ENCODE peak calls at places on chromosomes 4 and X, in four cellular contexts. One of them, this sample, is unnamed.

GRCh38 chrX:154593201-154593600 is 8.3 kb downstream of the CTAG1A start:
- DNase-seq in H1: no peak
- DNase-seq in neuronal stem cell: no peak
- DNase-seq in mesendoderm: no peak
- DNase-seq in this sample: no peak

GRCh38 chr4:71713611-71714203 is 70.2 kb downstream of the GC start:
- DNase-seq in H1: no peak
- DNase-seq in mesendoderm: peak; percentile 40
- DNase-seq in neuronal stem cell: no peak
- DNase-seq in this sample: peak; percentile 72

GRCh38 chrX:112784692-112785091 is 55.9 kb downstream of the AMOT start:
- DNase-seq in H1: no peak
- DNase-seq in mesendoderm: no peak
- DNase-seq in neuronal stem cell: no peak
- DNase-seq in this sample: no peak

GRCh38 chr4:183450108-183450507 is 5.7 kb downstream of the CDKN2AIP start:
- DNase-seq in mesendoderm: no peak
- DNase-seq in neuronal stem cell: no peak
- DNase-seq in H1: no peak
- DNase-seq in this sample: no peak

GRCh38 chr4:184831153-184831552 is 5.4 kb upstream of the ACSL1 start:
- DNase-seq in mesendoderm: no peak
- DNase-seq in H1: no peak
- DNase-seq in neuronal stem cell: no peak
- DNase-seq in this sample: no peak

GRCh38 chrX:54470054-54470760 is 25.8 kb downstream of the FGD1 start:
- DNase-seq in neuronal stem cell: no peak
- DNase-seq in mesendoderm: no peak
- DNase-seq in H1: no peak
- DNase-seq in this sample: no peak

GRCh38 chr4:119683518-119683917 is 54.9 kb upstream of the PDE5A start:
- DNase-seq in mesendoderm: no peak
- DNase-seq in H1: no peak
- DNase-seq in neuronal stem cell: no peak
- DNase-seq in this sample: no peak

GRCh38 chr4:21697583-21697982 is 251.0 kb downstream of the KCNIP4 start:
- DNase-seq in mesendoderm: peak; percentile 93
- DNase-seq in H1: peak; percentile 50
- DNase-seq in neuronal stem cell: peak; percentile 6
- DNase-seq in this sample: peak; percentile 22

GRCh38 chr4:101328063-101328602 is 19.2 kb downstream of the PPP3CA start:
- DNase-seq in H1: no peak
- DNase-seq in neuronal stem cell: no peak
- DNase-seq in mesendoderm: peak; percentile 30
- DNase-seq in this sample: no peak

GRCh38 chrX:103453655-103454054 is 65.6 kb downstream of the RAB40A start:
- DNase-seq in H1: no peak
- DNase-seq in neuronal stem cell: no peak
- DNase-seq in mesendoderm: no peak
- DNase-seq in this sample: no peak

GRCh38 chr4:119314356-119314755 is 7.6 kb downstream of the FABP2 start:
- DNase-seq in mesendoderm: peak; percentile 66
- DNase-seq in H1: no peak
- DNase-seq in neuronal stem cell: no peak
- DNase-seq in this sample: peak; percentile 18

GRCh38 chr4:146132445-146132844 is 43.1 kb upstream of the LSM6 start:
- DNase-seq in H1: no peak
- DNase-seq in mesendoderm: no peak
- DNase-seq in neuronal stem cell: no peak
- DNase-seq in this sample: no peak

GRCh38 chr4:106985830-106986229 is 50.3 kb downstream of the DKK2 start:
- DNase-seq in mesendoderm: no peak
- DNase-seq in H1: no peak
- DNase-seq in neuronal stem cell: no peak
- DNase-seq in this sample: no peak

GRCh38 chr4:147736458-147736857 is 4.6 kb downstream of the ARHGAP10 start:
- DNase-seq in neuronal stem cell: no peak
- DNase-seq in mesendoderm: peak; percentile 92
- DNase-seq in H1: no peak
- DNase-seq in this sample: peak; percentile 81

GRCh38 chr4:155025762-155026457 is 182.5 kb upstream of the NPY2R start:
- DNase-seq in mesendoderm: peak; percentile 91
- DNase-seq in neuronal stem cell: peak; percentile 48
- DNase-seq in H1: peak; percentile 38
- DNase-seq in this sample: peak; percentile 5

GRCh38 chr4:7108660-7109059 is 40.8 kb upstream of the GRPEL1 start:
- DNase-seq in neuronal stem cell: no peak
- DNase-seq in mesendoderm: no peak
- DNase-seq in H1: no peak
- DNase-seq in this sample: no peak

GRCh38 chr4:144360394-144360793 is 219.9 kb upstream of the GYPA start:
- DNase-seq in neuronal stem cell: no peak
- DNase-seq in H1: no peak
- DNase-seq in mesendoderm: no peak
- DNase-seq in this sample: no peak

GRCh38 chr4:182163180-182163579 is 80.0 kb upstream of the TENM3 start:
- DNase-seq in neuronal stem cell: no peak
- DNase-seq in mesendoderm: no peak
- DNase-seq in H1: no peak
- DNase-seq in this sample: no peak

GRCh38 chrX:22922961-22923360 is 76.8 kb upstream of the DDX53 start:
- DNase-seq in mesendoderm: no peak
- DNase-seq in H1: no peak
- DNase-seq in neuronal stem cell: no peak
- DNase-seq in this sample: no peak

GRCh38 chr4:8471211-8471875 is 30.8 kb downstream of the TRMT44 start:
- DNase-seq in mesendoderm: no peak
- DNase-seq in H1: no peak
- DNase-seq in neuronal stem cell: no peak
- DNase-seq in this sample: no peak

GRCh38 chrX:1392376-1393130 is 640 bp upstream of the SLC25A6 start:
- DNase-seq in mesendoderm: peak; percentile 82
- DNase-seq in H1: no peak
- DNase-seq in neuronal stem cell: no peak
- DNase-seq in this sample: peak; percentile 71

GRCh38 chr4:73189274-73189810 is 69.3 kb downstream of the ANKRD17 start:
- DNase-seq in H1: no peak
- DNase-seq in neuronal stem cell: no peak
- DNase-seq in mesendoderm: peak; percentile 17
- DNase-seq in this sample: peak; percentile 85

GRCh38 chrX:55710701-55711100 is 6.8 kb upstream of the RRAGB start:
- DNase-seq in neuronal stem cell: no peak
- DNase-seq in mesendoderm: no peak
- DNase-seq in H1: no peak
- DNase-seq in this sample: peak; percentile 3

GRCh38 chr4:82005153-82005552 is 368.6 kb downstream of the HNRNPD start:
- DNase-seq in H1: no peak
- DNase-seq in neuronal stem cell: no peak
- DNase-seq in mesendoderm: no peak
- DNase-seq in this sample: no peak

GRCh38 chrX:130702867-130703707 is 199.9 kb downstream of the ENOX2 start:
- DNase-seq in H1: no peak
- DNase-seq in neuronal stem cell: no peak
- DNase-seq in mesendoderm: no peak
- DNase-seq in this sample: no peak

GRCh38 chrX:16164748-16165147 is 2.5 kb upstream of the MAGEB17 start:
- DNase-seq in H1: no peak
- DNase-seq in mesendoderm: no peak
- DNase-seq in neuronal stem cell: no peak
- DNase-seq in this sample: no peak

GRCh38 chrX:16171039-16171438 is 3.8 kb downstream of the MAGEB17 start:
- DNase-seq in neuronal stem cell: no peak
- DNase-seq in H1: no peak
- DNase-seq in mesendoderm: no peak
- DNase-seq in this sample: no peak

GRCh38 chrX:16171944-16172343 is 4.7 kb downstream of the MAGEB17 start:
- DNase-seq in neuronal stem cell: no peak
- DNase-seq in H1: no peak
- DNase-seq in mesendoderm: no peak
- DNase-seq in this sample: no peak

GRCh38 chrX:16162391-16162790 is 4.9 kb upstream of the MAGEB17 start:
- DNase-seq in mesendoderm: peak; percentile 40
- DNase-seq in neuronal stem cell: no peak
- DNase-seq in H1: no peak
- DNase-seq in this sample: no peak

DNA sequence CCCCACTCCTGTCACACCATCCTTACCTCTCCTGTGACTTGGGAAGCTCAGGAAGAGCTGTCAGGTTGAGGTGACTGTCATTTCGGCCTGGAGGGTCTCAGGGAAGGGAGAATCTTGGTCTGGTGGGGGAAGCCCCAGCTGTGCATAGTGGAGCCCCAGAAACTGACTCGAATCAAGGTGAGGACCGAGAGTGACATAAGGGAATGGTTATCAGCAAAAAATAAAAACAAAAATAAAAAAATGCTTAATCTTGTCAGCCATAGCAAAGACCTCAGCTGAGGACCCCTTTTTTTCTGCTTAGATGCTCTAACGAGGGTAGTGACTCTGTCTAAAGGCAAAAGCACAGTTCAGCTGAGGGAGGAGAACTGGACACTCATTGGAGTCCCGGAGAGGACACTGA is at the start of gene MAGEB17:
- DNase-seq in H1: no peak
- DNase-seq in neuronal stem cell: no peak
- DNase-seq in mesendoderm: no peak
- DNase-seq in this sample: no peak
- H3K27me3 ChIP-seq in H1: no peaks in the 10 kb centered on the region
- H3K27me3 ChIP-seq in neuronal stem cell: no peaks in the 10 kb centered on the region
- H3K27me3 ChIP-seq in mesendoderm: no peaks in the 10 kb centered on the region
- H3K27me3 ChIP-seq in this sample: no peaks in the 10 kb centered on the region

GRCh38 chrX:153395613-153396319 is 5.4 kb downstream of the PNMA6E start:
- DNase-seq in neuronal stem cell: no peak
- DNase-seq in mesendoderm: no peak
- DNase-seq in H1: no peak
- DNase-seq in this sample: no peak
- H2AK5ac ChIP-seq in neuronal stem cell: no peak overlapping the region
- H2AK5ac ChIP-seq in mesendoderm: no peak overlapping the region
- H2AK5ac ChIP-seq in H1: no peak overlapping the region
- H2AK5ac ChIP-seq in this sample: no peak overlapping the region

DNA sequence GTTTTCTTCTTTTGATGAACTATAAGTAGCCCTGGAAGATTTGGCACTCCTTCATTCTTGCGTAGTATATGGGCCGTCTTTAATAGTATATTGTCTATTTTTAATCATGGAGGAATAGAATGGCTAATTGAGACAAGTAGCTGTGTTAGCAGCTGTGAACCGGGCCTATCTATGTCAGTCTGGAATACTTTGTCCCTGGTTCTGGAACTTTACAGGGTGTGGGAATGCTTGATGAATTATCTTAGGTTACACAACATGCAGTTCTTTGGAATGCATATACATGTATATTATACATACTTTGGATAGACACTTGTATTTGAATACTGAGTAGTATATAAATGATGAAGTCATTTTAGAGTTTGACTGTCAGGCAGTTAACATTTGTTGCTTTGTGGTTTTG is 37.3 kb downstream of the PDLIM5 start:
- DNase-seq in neuronal stem cell: no peak
- DNase-seq in mesendoderm: no peak
- DNase-seq in H1: no peak
- DNase-seq in this sample: peak; percentile 83
- H3K23ac ChIP-seq in neuronal stem cell: no peak overlapping the region
- H3K23ac ChIP-seq in mesendoderm: no peak overlapping the region
- H3K23ac ChIP-seq in H1: no peak overlapping the region
- H3K23ac ChIP-seq in this sample: no peak overlapping the region

DNA sequence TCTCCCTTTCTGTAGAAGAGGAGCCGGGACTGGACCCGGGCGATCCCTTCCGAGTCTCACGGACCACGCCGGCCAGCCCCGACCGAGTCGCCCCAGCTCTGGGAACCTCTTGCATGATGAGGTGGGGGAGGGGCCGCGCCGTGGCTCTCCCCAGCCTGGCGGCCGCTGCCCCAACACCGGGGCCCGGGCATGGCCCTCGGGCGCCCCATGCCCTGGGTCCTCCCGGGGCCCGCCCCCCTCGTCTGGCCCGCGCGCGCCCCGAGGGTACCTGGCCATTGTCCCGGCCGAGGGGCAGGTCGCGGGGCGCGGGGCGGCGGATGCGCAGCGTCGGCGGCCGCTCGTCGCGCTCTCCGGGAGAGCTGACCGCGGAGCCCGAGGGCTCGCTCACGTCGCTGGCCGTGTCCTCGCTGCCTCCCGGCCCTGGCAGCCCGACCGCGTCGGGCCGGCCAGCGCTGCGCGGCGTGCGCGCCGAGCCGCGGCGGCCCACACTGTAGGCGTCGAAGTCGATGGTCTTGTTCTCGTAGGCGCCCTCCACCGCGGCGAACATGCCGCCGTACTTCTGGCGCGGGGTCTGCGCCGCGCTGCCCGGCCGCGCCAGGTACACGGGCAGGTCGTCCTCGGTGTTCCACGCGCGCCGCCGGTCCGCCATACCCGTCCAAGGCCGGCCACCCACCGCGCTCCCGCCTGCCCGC is 419 bp downstream of the CRMP1 start:
- DNase-seq in neuronal stem cell: no peak
- DNase-seq in H1: no peak
- DNase-seq in mesendoderm: no peak
- DNase-seq in this sample: no peak
- H3K27me3 ChIP-seq in neuronal stem cell: peaks cover 15% of the 10 kb centered on the region
- H3K27me3 ChIP-seq in H1: peaks cover 64% of the 10 kb centered on the region
- H3K27me3 ChIP-seq in mesendoderm: peaks cover 15% of the 10 kb centered on the region
- H3K27me3 ChIP-seq in this sample: peaks cover 72% of the 10 kb centered on the region

GRCh38 chrX:134573683-134574035 is 84.6 kb downstream of the PLAC1 start:
- DNase-seq in neuronal stem cell: no peak
- DNase-seq in H1: no peak
- DNase-seq in mesendoderm: no peak
- DNase-seq in this sample: no peak
- H2AK5ac ChIP-seq in neuronal stem cell: no peak overlapping the region
- H2AK5ac ChIP-seq in H1: no peak overlapping the region
- H2AK5ac ChIP-seq in mesendoderm: no peak overlapping the region
- H2AK5ac ChIP-seq in this sample: no peak overlapping the region

DNA sequence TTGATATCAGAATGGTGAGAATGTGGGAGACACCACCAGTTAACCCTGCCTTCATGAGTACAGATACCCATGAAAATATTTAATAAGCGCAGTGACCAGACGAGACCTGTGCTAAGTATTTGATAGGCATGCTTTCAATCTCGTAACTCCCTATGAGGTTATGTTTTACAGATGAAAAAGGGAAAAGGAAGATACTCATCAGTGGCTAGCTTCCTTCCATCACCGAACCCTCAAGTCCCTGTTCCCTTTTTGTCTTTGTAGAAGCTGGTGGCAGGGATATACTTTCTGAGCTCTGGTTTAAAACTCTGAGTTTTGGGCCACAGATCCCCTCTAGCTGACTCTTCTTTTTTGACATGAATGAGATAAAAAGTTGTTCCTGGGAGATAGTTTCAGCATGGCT is 26.3 kb downstream of the AFF1 start:
- DNase-seq in H1: no peak
- DNase-seq in mesendoderm: no peak
- DNase-seq in neuronal stem cell: no peak
- DNase-seq in this sample: no peak
- H3K23ac ChIP-seq in H1: no peak overlapping the region
- H3K23ac ChIP-seq in mesendoderm: no peak overlapping the region
- H3K23ac ChIP-seq in neuronal stem cell: no peak overlapping the region
- H3K23ac ChIP-seq in this sample: no peak overlapping the region

This sample was measured in trophoblast cell.